ENCODE peak calls at places on chromosomes 11 and 22, in ten cellular contexts. I is neural progenitor cell; L is endodermal cell; V is GM23248; A is OCI-LY7; C is NT2/D1; F is effector memory CD4-positive, alpha-beta T cell; S is esophagus squamous epithelium; Q is cardiac muscle cell; M is aorta. Z is an unnamed sample. For H3K4me1, the result is how much of the 10 kb centered on the place peaks cover.

GRCh38 chr11:12979928-12980689 is 29.0 kb upstream of the RASSF10 start:
- DNase-seq in V (no peak), L (no peak), M (no peak), A (no peak), C (no peak), F (no peak), S (no peak), Q (no peak), I (no peak), Z (no peak)

GRCh38 chr11:126423154-126423553 is 67.7 kb downstream of the ST3GAL4 start:
- DNase-seq in L (no peak), I (no peak), A (no peak), Q (no peak), C (no peak), V (no peak), F (no peak), M (no peak), S (no peak), Z (peak)

GRCh38 chr22:25406510-25407210 is 157.8 kb upstream of the GRK3 start:
- DNase-seq in A (no peak), L (no peak), Q (no peak), M (peak), I (peak), C (no peak), S (no peak), F (no peak), V (no peak), Z (peak)

GRCh38 chr11:56706486-56706885 is 7.6 kb downstream of the OR9G1 start:
- DNase-seq in S (no peak), C (no peak), F (no peak), A (no peak), M (no peak), V (no peak), I (no peak), L (no peak), Q (no peak), Z (no peak)

GRCh38 chr11:119166368-119167076 is 2.0 kb upstream of the NLRX1 start:
- DNase-seq in F (no peak), L (no peak), I (no peak), V (peak), Q (peak), S (no peak), C (no peak), M (peak), A (no peak), Z (no peak)

GRCh38 chr11:126212089-126212660 is 593 bp downstream of the FAM118B start:
- DNase-seq in S (no peak), V (peak), Q (peak), A (no peak), C (no peak), F (no peak), I (peak), L (no peak), M (no peak), Z (no peak)

GRCh38 chr22:46892866-46893265 is 130.4 kb downstream of the TBC1D22A start:
- DNase-seq in S (no peak), V (no peak), A (no peak), C (no peak), I (no peak), L (peak), F (no peak), Q (no peak), M (no peak), Z (no peak)

GRCh38 chr11:31492320-31492913 is 17.0 kb downstream of the IMMP1L start:
- DNase-seq in S (no peak), L (no peak), C (no peak), Q (peak), F (no peak), A (no peak), M (no peak), I (no peak), V (peak), Z (no peak)

GRCh38 chr11:131973017-131973416 is 602.6 kb downstream of the NTM start:
- DNase-seq in V (no peak), M (no peak), C (no peak), I (no peak), S (no peak), F (no peak), L (no peak), Q (no peak), A (no peak), Z (no peak)

GRCh38 chr22:42993651-42994275 is 21.2 kb downstream of the PACSIN2 start:
- DNase-seq in A (no peak), I (no peak), F (no peak), S (no peak), V (peak), Q (peak), L (no peak), C (no peak), M (no peak), Z (peak)

GRCh38 chr11:57644748-57645715 is 4.7 kb downstream of the YPEL4 start:
- DNase-seq in S (no peak), M (peak), C (peak), Q (peak), L (peak), I (peak), F (peak), V (peak), A (peak), Z (peak)

GRCh38 chr22:46110215-46110614 is 40.1 kb upstream of the PPARA start:
- DNase-seq in I (no peak), V (peak), S (no peak), L (peak), Q (no peak), M (peak), F (no peak), C (no peak), A (no peak), Z (no peak)

GRCh38 chr11:71300187-71300586 is 47.8 kb upstream of the SHANK2 start:
- DNase-seq in V (no peak), L (no peak), M (no peak), A (no peak), Q (no peak), I (no peak), F (no peak), S (no peak), C (no peak), Z (no peak)

GRCh38 chr11:19652976-19653375 is 59.7 kb upstream of the NAV2 start:
- DNase-seq in M (no peak), L (no peak), C (no peak), A (no peak), I (no peak), V (no peak), Q (no peak), F (no peak), S (no peak), Z (no peak)

GRCh38 chr11:8229299-8230177 is 34.1 kb downstream of the LMO1 start:
- DNase-seq in L (no peak), M (no peak), Q (peak), F (no peak), I (no peak), C (no peak), S (no peak), A (no peak), V (no peak), Z (no peak)

GRCh38 chr22:50612715-50613221 is 12.2 kb downstream of the MAPK8IP2 start:
- DNase-seq in F (no peak), L (peak), S (no peak), I (peak), M (no peak), A (peak), C (no peak), Q (no peak), V (no peak), Z (peak)

GRCh38 chr11:57458410-57459111 is 1.8 kb upstream of the RTN4RL2 start:
- DNase-seq in Q (peak), V (peak), C (no peak), A (peak), I (peak), S (no peak), F (peak), L (peak), M (peak), Z (peak)

GRCh38 chr11:112157274-112157766 is 6.6 kb downstream of the IL18 start:
- DNase-seq in M (no peak), I (no peak), F (no peak), L (no peak), C (no peak), S (no peak), V (peak), Q (peak), A (no peak), Z (no peak)

GRCh38 chr11:62574363-62575057 is 819 bp upstream of the EEF1G start:
- DNase-seq in F (no peak), V (peak), Q (peak), A (peak), S (no peak), M (peak), I (peak), C (no peak), L (peak), Z (peak)

GRCh38 chr22:19291218-19291579 is 320 bp downstream of the CLTCL1 start:
- DNase-seq in Q (peak), A (no peak), V (peak), F (no peak), M (peak), C (no peak), I (peak), S (no peak), L (peak), Z (peak)

GRCh38 chr11:62452261-62452660 is 33.4 kb downstream of the SCGB1A1 start:
- DNase-seq in F (no peak), A (no peak), C (no peak), S (no peak), V (no peak), L (no peak), M (no peak), Q (no peak), I (no peak), Z (no peak)

GRCh38 chr11:62497132-62497915 is 49.3 kb downstream of the AHNAK start:
- DNase-seq in L (peak), M (no peak), S (no peak), A (peak), V (peak), F (no peak), Q (peak), C (no peak), I (peak), Z (no peak)

GRCh38 chr11:45275823-45276222 is 10.3 kb downstream of the SYT13 start:
- DNase-seq in Q (peak), C (no peak), L (no peak), I (no peak), F (no peak), S (no peak), A (no peak), V (peak), M (no peak), Z (no peak)

GRCh38 chr22:50300620-50301257 is 6.7 kb downstream of the PLXNB2 start:
- DNase-seq in S (no peak), L (no peak), C (no peak), F (no peak), V (no peak), Q (no peak), M (no peak), I (no peak), A (no peak), Z (no peak)

GRCh38 chr11:107457558-107458271 is at the start of gene CWF19L2:
- DNase-seq in F (peak), A (peak), V (peak), S (peak), Q (peak), M (peak), I (peak), L (peak), C (peak), Z (peak)

GRCh38 chr11:129840236-129840635 is 24.6 kb downstream of the TMEM45B start:
- DNase-seq in M (no peak), Q (no peak), I (no peak), V (no peak), C (no peak), F (no peak), L (no peak), A (no peak), S (no peak), Z (peak)

GRCh38 chr22:20803696-20804324 is 29.9 kb downstream of the SERPIND1 start:
- DNase-seq in C (no peak), M (no peak), V (peak), Q (peak), I (peak), F (no peak), A (peak), S (no peak), L (peak), Z (peak)

GRCh38 chr11:72591785-72592490 is 82.3 kb downstream of the PDE2A start:
- DNase-seq in I (no peak), L (no peak), Q (no peak), C (no peak), V (no peak), M (no peak), F (no peak), S (no peak), A (peak), Z (no peak)

GRCh38 chr11:82045748-82046457 is 687.8 kb downstream of the FAM181B start:
- DNase-seq in V (no peak), L (no peak), F (no peak), C (no peak), M (no peak), A (no peak), Q (no peak), S (no peak), I (no peak), Z (no peak)

GRCh38 chr22:46897246-46897623 is 134.8 kb downstream of the TBC1D22A start:
- DNase-seq in F (no peak), L (peak), C (no peak), A (no peak), V (no peak), M (no peak), Q (no peak), S (no peak), I (no peak), Z (no peak)

GRCh38 chr11:62245271-62245753 is 3.3 kb downstream of the SCGB1D2 start:
- DNase-seq in I (peak), L (peak), Q (peak), V (peak), A (peak), F (no peak), C (peak), M (no peak), S (no peak), Z (peak)

GRCh38 chr11:130178441-130178971 is 18.9 kb downstream of the ST14 start:
- DNase-seq in V (no peak), S (no peak), Q (no peak), F (no peak), C (no peak), I (no peak), M (no peak), L (no peak), A (peak), Z (peak)

GRCh38 chr11:48248902-48249301 is 4.0 kb downstream of the OR4X2 start:
- DNase-seq in L (no peak), C (no peak), A (no peak), V (no peak), M (no peak), S (no peak), I (no peak), Q (no peak), F (no peak), Z (no peak)

DNA sequence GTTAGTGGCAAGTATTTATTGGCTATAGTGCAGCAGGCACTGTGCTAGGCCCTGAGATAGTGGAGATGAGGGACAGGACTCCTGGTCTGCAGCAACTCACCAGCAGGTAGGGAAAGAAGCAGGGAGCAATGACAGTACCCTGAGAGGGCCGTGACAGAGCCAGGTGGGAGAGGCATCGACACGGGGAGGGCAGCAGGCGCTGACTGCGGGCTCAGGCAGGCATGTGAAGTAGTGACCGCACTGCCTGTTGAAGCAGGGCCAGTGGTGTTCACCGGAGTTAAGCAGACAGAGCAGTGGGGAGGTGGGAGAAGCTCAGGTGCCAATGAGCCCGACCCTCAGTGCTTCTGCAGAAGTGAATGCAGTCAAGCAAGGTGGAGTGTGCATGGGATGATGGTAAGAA is 43.7 kb upstream of the ADA2 start:
- DNase-seq in M (no peak), Q (no peak), V (no peak), A (no peak), S (no peak), I (no peak), F (no peak), L (no peak), C (no peak), Z (no peak)
- H3K4me1 ChIP-seq in M (under half), Q (half or more), V (under half), A (under half), S (under half), I (half or more), F (under half), L (under half), C (under half), Z (under half)

GRCh38 chr22:29817724-29818123 is 20.4 kb downstream of the ASCC2 start:
- DNase-seq in V (no peak), I (no peak), A (no peak), M (no peak), F (no peak), L (no peak), C (no peak), S (no peak), Q (no peak), Z (no peak)
- H3K4me1 ChIP-seq in V (under half), I (under half), A (under half), M (under half), F (under half), L (under half), C (under half), S (under half), Q (under half), Z (under half)

GRCh38 chr11:1302461-1303073 is 6.9 kb downstream of the TOLLIP start:
- DNase-seq in A (no peak), L (peak), S (no peak), Q (no peak), M (no peak), V (no peak), F (no peak), C (no peak), I (no peak), Z (no peak)

GRCh38 chr11:1301220-1302000 is 8.0 kb downstream of the TOLLIP start:
- DNase-seq in S (no peak), F (no peak), M (no peak), Q (no peak), V (no peak), I (no peak), C (no peak), A (no peak), L (peak), Z (no peak)

GRCh38 chr11:1303196-1303821 is 6.1 kb downstream of the TOLLIP start:
- DNase-seq in F (no peak), Q (no peak), S (no peak), A (no peak), I (peak), M (no peak), L (peak), V (peak), C (no peak), Z (peak)

GRCh38 chr11:1300569-1301187 is 8.8 kb downstream of the TOLLIP start:
- DNase-seq in F (no peak), S (no peak), C (no peak), L (peak), I (no peak), Q (no peak), V (no peak), A (no peak), M (no peak), Z (no peak)

GRCh38 chr11:1302041-1302460 is 7.4 kb downstream of the TOLLIP start:
- DNase-seq in C (no peak), L (peak), Q (no peak), A (no peak), V (no peak), I (no peak), F (no peak), M (no peak), S (no peak), Z (no peak)
- H3K4me1 ChIP-seq in C (under half), L (under half), Q (under half), A (under half), V (under half), I (under half), F (under half), M (under half), S (half or more), Z (half or more)

DNA sequence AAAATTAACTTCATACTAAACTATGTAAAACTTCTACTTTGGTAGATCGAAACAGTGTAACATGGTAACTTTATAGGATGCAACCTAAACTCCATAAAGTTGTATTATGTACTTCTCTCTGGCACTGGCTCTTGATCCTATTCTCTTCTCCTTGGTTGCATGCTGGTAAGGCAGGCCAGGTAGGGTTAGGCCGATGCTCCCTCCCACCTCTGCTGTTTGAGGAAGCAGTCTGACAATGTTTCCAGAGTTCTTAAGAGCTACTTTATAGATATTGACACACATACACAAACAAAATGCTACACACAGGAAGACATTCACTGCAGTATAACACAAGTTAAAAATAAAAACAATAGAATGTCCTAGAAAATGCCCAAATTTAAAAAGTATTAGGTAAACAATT is 22.5 kb downstream of the CTSC start:
- DNase-seq in L (no peak), Q (no peak), F (no peak), I (no peak), A (no peak), S (no peak), C (no peak), M (no peak), V (no peak), Z (no peak)
- H3K4me1 ChIP-seq in L (under half), Q (under half), F (under half), I (under half), A (under half), S (under half), C (under half), M (under half), V (under half), Z (under half)

GRCh38 chr22:40237788-40238424 is 60.2 kb downstream of the TNRC6B start:
- DNase-seq in I (no peak), F (no peak), S (no peak), A (no peak), Q (no peak), C (no peak), M (no peak), L (no peak), V (peak), Z (no peak)

GRCh38 chr22:40237241-40237640 is 59.5 kb downstream of the TNRC6B start:
- DNase-seq in V (no peak), L (no peak), I (no peak), S (no peak), M (no peak), A (peak), C (no peak), Q (no peak), F (no peak), Z (no peak)

GRCh38 chr22:40240160-40240559 is 62.4 kb downstream of the TNRC6B start:
- DNase-seq in M (no peak), I (peak), V (no peak), C (no peak), A (no peak), S (no peak), Q (no peak), L (no peak), F (no peak), Z (no peak)

GRCh38 chr22:40239345-40239683 is 61.6 kb downstream of the TNRC6B start:
- DNase-seq in F (no peak), A (no peak), C (no peak), I (no peak), Q (no peak), L (no peak), S (no peak), M (no peak), V (no peak), Z (no peak)

GRCh38 chr22:40238425-40239344 is 61.0 kb downstream of the TNRC6B start:
- DNase-seq in A (no peak), S (no peak), I (no peak), L (no peak), F (no peak), Q (peak), V (peak), M (peak), C (no peak), Z (no peak)
- H3K4me1 ChIP-seq in A (under half), S (under half), I (under half), L (under half), F (half or more), Q (under half), V (under half), M (under half), C (under half), Z (under half)

GRCh38 chr22:30425327-30425615 is 297 bp upstream of the MTFP1 start:
- DNase-seq in I (no peak), F (no peak), V (no peak), S (no peak), Q (no peak), L (no peak), C (no peak), A (no peak), M (no peak), Z (no peak)
- H3K4me1 ChIP-seq in I (under half), F (under half), V (under half), S (under half), Q (under half), L (under half), C (under half), A (under half), M (under half), Z (under half)

DNA sequence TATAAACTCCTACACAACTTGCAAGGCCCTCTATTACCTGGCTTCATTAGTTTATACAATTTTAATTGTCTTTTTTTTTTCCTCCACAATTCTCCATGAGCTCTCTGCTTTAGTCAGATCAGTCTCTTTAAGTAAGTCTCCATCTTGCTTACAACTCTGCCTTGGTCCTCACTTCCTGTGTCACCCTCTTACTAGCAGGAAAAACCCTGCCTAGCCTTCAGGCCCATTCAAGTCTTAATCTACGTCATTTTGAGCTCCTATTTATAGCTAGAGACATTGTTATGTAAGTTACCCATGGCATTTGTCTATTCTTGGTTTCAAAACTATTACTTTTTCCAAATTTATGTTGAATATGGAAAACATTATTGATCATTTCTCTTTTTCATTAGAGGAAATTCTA is 177.4 kb downstream of the SBF2 start:
- DNase-seq in C (no peak), A (peak), I (no peak), L (no peak), M (no peak), V (no peak), Q (no peak), F (no peak), S (no peak), Z (no peak)
- H3K4me1 ChIP-seq in C (under half), A (under half), I (under half), L (under half), M (under half), V (half or more), Q (under half), F (under half), S (under half), Z (under half)

GRCh38 chr22:39232806-39233735 is 11.7 kb downstream of the PDGFB start:
- DNase-seq in M (no peak), L (no peak), I (no peak), F (no peak), C (no peak), S (no peak), Q (no peak), V (no peak), A (no peak), Z (no peak)
- H3K4me1 ChIP-seq in M (under half), L (under half), I (under half), F (under half), C (under half), S (under half), Q (half or more), V (under half), A (under half), Z (under half)

GRCh38 chr11:117840881-117841581 is 16.5 kb upstream of the FXYD2 start:
- DNase-seq in I (no peak), M (no peak), L (no peak), Q (no peak), F (no peak), A (no peak), V (no peak), C (no peak), S (no peak), Z (no peak)
- H3K4me1 ChIP-seq in I (under half), M (under half), L (under half), Q (under half), F (under half), A (under half), V (under half), C (under half), S (under half), Z (under half)